ENCODE peak calls at places on chromosomes 6 and 20, in ten cellular contexts. B is upper lobe of right lung; G is prostate gland; I is fibroblast of the aortic adventitia; W is ascending aorta; R is left lung; C is tibial artery; D is breast epithelium; H is effector memory CD4-positive, alpha-beta T cell; U is lower leg skin. Z is an unnamed sample.

GRCh38 chr6:5617179-5617578 is 355.9 kb downstream of the FARS2 start:
- DNase-seq in D (no peak), H (no peak), C (no peak), R (no peak), G (no peak), B (no peak), W (no peak), I (no peak), U (no peak), Z (no peak)

GRCh38 chr20:40741507-40742106 is 52.6 kb upstream of the MAFB start:
- DNase-seq in R (peak), W (no peak), D (no peak), C (peak), B (no peak), G (peak), U (peak), H (no peak), I (peak), Z (no peak)

GRCh38 chr6:162621246-162621645 is 106.3 kb downstream of the PRKN start:
- DNase-seq in R (no peak), H (no peak), W (no peak), G (no peak), I (peak), B (no peak), U (no peak), D (no peak), C (no peak), Z (no peak)

GRCh38 chr6:52576392-52577021 is 353 bp downstream of the TRAM2 start:
- DNase-seq in D (peak), B (peak), I (peak), C (peak), W (peak), H (peak), U (peak), G (no peak), R (peak), Z (peak)

GRCh38 chr6:124132256-124132655 is 328.6 kb downstream of the NKAIN2 start:
- DNase-seq in B (no peak), D (no peak), H (no peak), U (no peak), G (no peak), R (no peak), I (no peak), C (no peak), W (no peak), Z (no peak)

GRCh38 chr6:108873971-108874370 is 25.7 kb downstream of the ARMC2 start:
- DNase-seq in D (no peak), R (no peak), W (no peak), C (no peak), I (no peak), G (no peak), H (no peak), U (no peak), B (no peak), Z (no peak)

GRCh38 chr6:166488081-166488685 is 98.3 kb downstream of the RAMACL start:
- DNase-seq in U (peak), G (no peak), W (peak), C (peak), R (peak), B (no peak), I (peak), D (peak), H (peak), Z (no peak)

GRCh38 chr6:15556711-15557110 is 106.1 kb downstream of the DTNBP1 start:
- DNase-seq in H (no peak), I (no peak), D (no peak), G (no peak), B (no peak), U (no peak), R (no peak), W (no peak), C (no peak), Z (no peak)

GRCh38 chr6:106694343-106694742 is 65.0 kb downstream of the QRSL1 start:
- DNase-seq in R (no peak), W (no peak), B (no peak), G (no peak), U (no peak), H (no peak), I (no peak), C (no peak), D (no peak), Z (no peak)

GRCh38 chr6:7813704-7814103 is 87.8 kb downstream of the BMP6 start:
- DNase-seq in U (no peak), W (no peak), B (no peak), H (no peak), D (no peak), R (no peak), G (no peak), I (no peak), C (no peak), Z (no peak)

GRCh38 chr6:89729818-89730217 is 89.8 kb downstream of the MDN1 start:
- DNase-seq in R (no peak), D (no peak), I (no peak), U (no peak), C (no peak), B (no peak), W (no peak), H (no peak), G (no peak), Z (no peak)

GRCh38 chr20:2005831-2006426 is 12.1 kb upstream of the PDYN start:
- DNase-seq in D (peak), I (peak), H (no peak), U (no peak), R (peak), B (peak), G (peak), C (peak), W (no peak), Z (peak)

GRCh38 chr6:148432405-148433195 is 90.0 kb downstream of the SASH1 start:
- DNase-seq in C (no peak), I (no peak), D (peak), R (no peak), B (no peak), W (no peak), G (no peak), H (no peak), U (no peak), Z (no peak)

GRCh38 chr6:76441850-76442249 is 369.4 kb upstream of the IMPG1 start:
- DNase-seq in R (no peak), U (no peak), W (no peak), I (no peak), D (no peak), G (no peak), H (no peak), B (no peak), C (no peak), Z (no peak)

GRCh38 chr6:35674594-35674993 is 14.1 kb downstream of the FKBP5 start:
- DNase-seq in R (no peak), I (no peak), B (no peak), W (no peak), G (no peak), U (no peak), D (no peak), C (no peak), H (no peak), Z (no peak)

GRCh38 chr6:55293116-55293515 is 34.2 kb upstream of the GFRAL start:
- DNase-seq in G (no peak), H (no peak), D (no peak), W (no peak), C (no peak), U (no peak), B (no peak), R (no peak), I (peak), Z (no peak)

GRCh38 chr6:15474196-15474595 is 188.6 kb downstream of the DTNBP1 start:
- DNase-seq in D (no peak), W (no peak), B (no peak), H (no peak), G (no peak), R (no peak), C (no peak), U (no peak), I (no peak), Z (no peak)

GRCh38 chr20:23246682-23247664 is 103.6 kb upstream of the NXT1 start:
- DNase-seq in R (no peak), W (peak), D (no peak), I (peak), C (peak), B (no peak), G (no peak), U (peak), H (no peak), Z (no peak)

GRCh38 chr20:10670521-10671220 is 3.1 kb downstream of the JAG1 start:
- DNase-seq in R (no peak), C (no peak), D (no peak), H (no peak), U (no peak), B (no peak), I (peak), W (no peak), G (no peak), Z (no peak)

GRCh38 chr6:834879-835278 is 141.9 kb upstream of the EXOC2 start:
- DNase-seq in H (no peak), R (no peak), B (no peak), G (no peak), W (no peak), C (no peak), D (no peak), I (no peak), U (no peak), Z (no peak)

GRCh38 chr6:129575378-129576118 is 134.4 kb downstream of the ARHGAP18 start:
- DNase-seq in I (peak), U (no peak), G (peak), C (no peak), R (no peak), B (no peak), H (no peak), D (no peak), W (no peak), Z (no peak)

GRCh38 chr6:139533573-139534471 is 159.4 kb upstream of the CITED2 start:
- DNase-seq in H (no peak), R (peak), G (peak), B (peak), U (no peak), I (peak), D (no peak), C (no peak), W (no peak), Z (no peak)

GRCh38 chr6:67287566-67287965 is 1347.5 kb upstream of the ADGRB3 start:
- DNase-seq in D (no peak), R (no peak), H (no peak), B (no peak), W (no peak), I (no peak), C (no peak), U (no peak), G (no peak), Z (no peak)

GRCh38 chr20:50186151-50186885 is 4.3 kb upstream of the CEBPB start:
- DNase-seq in D (peak), R (peak), U (peak), W (peak), B (peak), C (peak), H (peak), I (peak), G (peak), Z (peak)

GRCh38 chr6:33826537-33826936 is 22.7 kb upstream of the MLN start:
- DNase-seq in H (no peak), G (no peak), I (no peak), U (no peak), B (no peak), C (no peak), W (no peak), R (no peak), D (no peak), Z (no peak)

GRCh38 chr6:21666788-21667681 is 73.5 kb downstream of the SOX4 start:
- DNase-seq in I (peak), C (no peak), H (no peak), B (no peak), R (no peak), D (peak), W (no peak), G (no peak), U (no peak), Z (no peak)

GRCh38 chr20:6709865-6710595 is 57.5 kb upstream of the BMP2 start:
- DNase-seq in R (no peak), G (no peak), U (no peak), H (no peak), D (no peak), B (no peak), W (no peak), C (no peak), I (peak), Z (no peak)

DNA sequence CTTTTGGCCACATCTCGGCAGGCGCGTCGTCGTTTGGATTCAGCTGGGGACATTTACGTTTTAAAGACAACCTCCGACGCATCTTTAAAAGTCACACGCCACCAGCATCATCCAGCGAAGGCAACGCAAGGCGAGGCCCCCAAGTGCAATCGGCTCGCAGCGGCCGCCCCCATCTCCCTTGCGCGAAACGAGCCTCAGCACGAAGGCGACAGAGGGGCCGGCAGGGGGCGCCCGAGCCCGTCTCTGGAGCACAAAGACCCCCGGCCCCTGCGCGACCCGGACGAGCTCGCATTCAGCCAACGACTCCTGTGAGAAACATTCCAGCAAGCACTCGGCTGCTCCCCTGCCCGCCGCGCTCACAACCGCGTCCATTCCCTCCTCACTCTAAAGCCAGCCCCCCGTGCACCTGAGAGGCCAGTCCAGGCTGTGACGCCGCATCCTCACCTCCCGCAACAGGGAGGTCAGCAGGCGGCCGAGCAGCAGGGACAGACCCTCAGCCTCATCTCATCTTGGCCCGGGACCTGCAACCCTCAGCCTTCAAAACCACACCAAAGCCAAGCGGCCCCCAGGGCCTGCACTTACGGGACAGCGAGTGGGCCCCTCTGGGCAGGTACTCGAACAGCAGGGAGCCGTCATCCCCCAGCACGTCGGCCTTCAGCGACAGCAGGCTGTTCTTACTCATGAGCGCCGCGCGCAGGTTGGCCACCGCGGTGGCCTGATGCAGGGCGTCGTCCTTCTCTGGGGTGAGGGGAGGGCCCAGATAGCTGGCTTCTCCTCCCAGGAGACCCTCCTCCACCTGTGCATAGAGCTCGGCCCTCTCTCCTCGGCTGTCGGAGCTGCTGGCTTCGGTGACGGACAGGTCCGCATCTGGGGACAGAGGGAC is 35.8 kb downstream of the SLC2A4RG start:
- DNase-seq in B (no peak), G (no peak), D (no peak), C (no peak), H (no peak), W (no peak), R (no peak), I (peak), U (no peak), Z (no peak)
- H3K4me3 ChIP-seq in B (no peak), G (no peak), D (peak), C (no peak), H (no peak), W (no peak), R (no peak), I (peak), U (no peak), Z (no peak)

DNA sequence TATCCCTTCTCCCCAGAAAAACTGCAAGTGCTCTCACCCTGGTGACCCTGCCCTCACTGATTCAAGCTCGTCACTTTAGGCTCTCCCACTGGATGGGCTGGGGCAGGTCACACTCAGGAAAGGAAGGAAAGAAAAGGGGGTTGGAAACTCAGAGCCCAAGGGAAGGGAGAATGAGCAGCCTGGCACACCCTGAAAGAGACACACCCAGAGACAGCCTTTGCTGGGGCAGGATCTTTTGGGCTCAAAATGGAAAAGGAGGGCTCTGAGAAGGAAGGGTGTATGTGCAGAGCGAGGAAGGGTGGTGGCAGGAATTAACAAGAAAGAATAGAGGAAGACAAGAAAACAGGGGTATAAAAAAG is 2.5 kb downstream of the PPP1R18 start:
- DNase-seq in B (no peak), H (no peak), G (no peak), I (no peak), D (no peak), U (no peak), W (no peak), C (no peak), R (no peak), Z (no peak)
- H3K4me3 ChIP-seq in B (peak), H (peak), G (peak), I (peak), D (peak), U (peak), W (peak), C (peak), R (peak), Z (peak)

GRCh38 chr20:56360133-56360898 is 1.5 kb downstream of the FAM210B start:
- DNase-seq in R (peak), D (no peak), H (no peak), C (no peak), U (no peak), B (no peak), G (peak), W (no peak), I (no peak), Z (no peak)
- H3K4me3 ChIP-seq in R (peak), D (peak), H (no peak), C (peak), U (no peak), B (peak), G (peak), W (peak), I (peak), Z (peak)

GRCh38 chr6:110877569-110877968 is 3.0 kb downstream of the AMD1 start:
- DNase-seq in U (no peak), I (no peak), H (no peak), R (no peak), C (no peak), D (no peak), W (no peak), G (no peak), B (no peak), Z (no peak)
- H3K4me3 ChIP-seq in U (no peak), I (peak), H (peak), R (peak), C (no peak), D (peak), W (peak), G (peak), B (peak), Z (peak)

Z was measured in pancreas.